ENCODE peak calls at places on chromosomes 13 and 19, in five cellular contexts. S is prostate gland, I is left lung, R is neural progenitor cell, N is Peyer's patch. L is an unnamed sample.

GRCh38 chr13:45102136-45102802 is 18.0 kb upstream of the GTF2F2 start:
- DNase-seq in I (no peak), S (no peak), R (peak; percentile 63), N (no peak), L (no peak)

GRCh38 chr13:114044486-114044885 is 70.6 kb upstream of the C13orf46 start:
- DNase-seq in S (no peak), I (no peak), R (no peak), N (no peak), L (no peak)

GRCh38 chr19:42596391-42597071 is 1.8 kb upstream of the CEACAM8 start:
- DNase-seq in N (peak; percentile 73), I (no peak), R (peak; percentile 54), S (peak; percentile 7), L (no peak)

GRCh38 chr13:101978546-101979315 is 423.1 kb downstream of the FGF14 start:
- DNase-seq in R (no peak), S (no peak), N (no peak), I (no peak), L (no peak)

GRCh38 chr13:32323912-32324311 is 8.6 kb downstream of the BRCA2 start:
- DNase-seq in S (no peak), R (no peak), I (no peak), N (no peak), L (no peak)

GRCh38 chr13:67438465-67438864 is 208.3 kb upstream of the PCDH9 start:
- DNase-seq in I (no peak), R (peak; percentile 49), S (no peak), N (no peak), L (no peak)

GRCh38 chr19:31340059-31341025 is 8.9 kb downstream of the TSHZ3 start:
- DNase-seq in S (peak; percentile 35), R (no peak), I (no peak), N (peak; percentile 43), L (no peak)

GRCh38 chr13:49561064-49561410 is 24.3 kb downstream of the RCBTB1 start:
- DNase-seq in I (no peak), N (no peak), S (no peak), R (no peak), L (no peak)

GRCh38 chr13:113999618-113999910 is 25.7 kb upstream of the C13orf46 start:
- DNase-seq in R (no peak), S (no peak), I (no peak), N (no peak), L (no peak)

GRCh38 chr13:63737418-63737817 is 2321.8 kb upstream of the PCDH20 start:
- DNase-seq in R (no peak), S (no peak), N (no peak), I (no peak), L (peak; percentile 37)

GRCh38 chr19:50968709-50969412 is 530 bp downstream of the KLK6 start:
- DNase-seq in S (no peak), N (no peak), I (no peak), R (no peak), L (no peak)

GRCh38 chr13:51311957-51312520 is 27.5 kb upstream of the SERPINE3 start:
- DNase-seq in I (no peak), S (no peak), R (peak; percentile 88), N (no peak), L (no peak)

GRCh38 chr13:68982961-68983619 is 1124.5 kb upstream of the ATXN8OS start:
- DNase-seq in I (no peak), S (no peak), R (no peak), N (no peak), L (no peak)

GRCh38 chr13:33789067-33789606 is 28.8 kb upstream of the RFC3 start:
- DNase-seq in S (no peak), R (no peak), N (no peak), I (no peak), L (no peak)

GRCh38 chr13:51697181-51697580 is 106.8 kb downstream of the DHRS12 start:
- DNase-seq in I (no peak), N (no peak), R (no peak), S (no peak), L (no peak)

GRCh38 chr13:23418776-23419683 is 14.5 kb downstream of the SACS start:
- DNase-seq in S (no peak), N (no peak), I (no peak), R (no peak), L (no peak)

GRCh38 chr13:105655046-105655445 is 880.4 kb downstream of the EFNB2 start:
- DNase-seq in R (no peak), S (no peak), I (no peak), N (no peak), L (no peak)

GRCh38 chr13:95874286-95874685 is 178.9 kb downstream of the UGGT2 start:
- DNase-seq in S (no peak), R (no peak), N (no peak), I (no peak), L (no peak)

GRCh38 chr13:31213681-31214289 is 14.0 kb downstream of the B3GLCT start:
- DNase-seq in R (no peak), S (no peak), N (no peak), I (no peak), L (no peak)

GRCh38 chr19:50387176-50387867 is 3.2 kb downstream of the POLD1 start:
- DNase-seq in I (peak; percentile 76), S (no peak), N (no peak), R (no peak), L (no peak)

GRCh38 chr13:51397262-51397933 is 55.4 kb downstream of the INTS6 start:
- DNase-seq in S (peak; percentile 78), R (peak; percentile 21), N (no peak), I (no peak), L (peak; percentile 16)

GRCh38 chr19:17686592-17687042 is 1.5 kb downstream of the UNC13A start:
- DNase-seq in I (no peak), S (no peak), N (no peak), R (peak; percentile 66), L (no peak)

DNA sequence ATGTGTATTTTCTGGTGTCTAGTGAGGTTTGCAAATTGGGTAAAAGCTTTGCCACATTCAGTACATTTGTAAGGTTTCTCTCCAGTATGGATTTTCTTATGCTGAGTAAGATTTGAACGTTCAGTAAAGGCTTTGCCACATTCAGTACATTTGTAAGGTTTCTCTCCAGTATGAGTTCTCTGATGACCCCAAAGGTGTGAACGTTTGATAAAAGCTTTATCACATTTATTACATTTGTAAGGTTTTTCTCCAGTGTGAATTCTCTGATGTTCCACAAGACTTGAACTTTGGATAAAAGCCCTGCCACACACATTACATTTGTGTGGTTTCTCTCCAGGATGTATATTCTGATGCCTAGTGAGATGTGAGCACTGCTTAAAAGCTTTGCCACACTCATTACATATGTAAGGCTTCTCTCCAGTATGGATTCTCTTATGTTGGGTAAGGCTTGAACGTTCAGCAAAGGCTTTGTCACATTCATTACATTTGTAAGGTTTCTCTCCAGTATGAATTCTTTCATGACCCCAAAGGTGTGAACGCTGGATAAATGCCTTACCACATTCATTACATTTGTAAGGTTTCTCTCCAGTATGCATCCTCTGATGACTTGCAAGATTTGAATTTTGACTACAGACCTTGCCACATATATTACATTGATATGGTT is 17.4 kb downstream of the ZNF677 start:
- DNase-seq in R (no peak), N (no peak), I (no peak), S (no peak), L (no peak)
- H3K4me3 ChIP-seq in R (no peak overlapping the region), N (no peak overlapping the region), I (no peak overlapping the region), S (no peak overlapping the region), L (no peak overlapping the region)

GRCh38 chr13:99063952-99064351 is 86.1 kb upstream of the DOCK9 start:
- DNase-seq in I (no peak), S (no peak), N (no peak), R (no peak), L (no peak)
- H3K4me1 ChIP-seq in I (peaks cover 4% of the 10 kb centered on the region), S (no peaks in the 10 kb centered on the region), N (no peaks in the 10 kb centered on the region), R (no peaks in the 10 kb centered on the region), L (no peaks in the 10 kb centered on the region)

GRCh38 chr13:77479326-77479725 is 56.2 kb upstream of the SCEL start:
- DNase-seq in I (no peak), R (no peak), S (no peak), N (no peak), L (no peak)

GRCh38 chr13:77478645-77478997 is 56.9 kb upstream of the SCEL start:
- DNase-seq in R (no peak), S (no peak), I (no peak), N (no peak), L (no peak)

GRCh38 chr13:77476456-77476855 is 59.0 kb upstream of the SCEL start:
- DNase-seq in N (no peak), S (no peak), R (no peak), I (no peak), L (no peak)

GRCh38 chr13:77475345-77476084 is 60.0 kb upstream of the SCEL start:
- DNase-seq in S (no peak), R (no peak), I (no peak), N (no peak), L (no peak)

GRCh38 chr13:77477299-77477848 is 58.1 kb upstream of the SCEL start:
- DNase-seq in N (no peak), S (no peak), R (no peak), I (no peak), L (no peak)
- H3K4me3 ChIP-seq in N (no peak overlapping the region), S (no peak overlapping the region), R (peak overlapping the region; percentile 51), I (no peak overlapping the region), L (no peak overlapping the region)

GRCh38 chr13:110407021-110407420 is 99.9 kb downstream of the COL4A2 start:
- DNase-seq in I (no peak), N (no peak), R (no peak), S (no peak), L (no peak)
- H3K4me1 ChIP-seq in I (peaks cover 4% of the 10 kb centered on the region), N (no peaks in the 10 kb centered on the region), R (no peaks in the 10 kb centered on the region), S (no peaks in the 10 kb centered on the region), L (no peaks in the 10 kb centered on the region)

GRCh38 chr19:35901055-35901644 is 810 bp upstream of the NFKBID start:
- DNase-seq in S (no peak), I (no peak), N (no peak), R (no peak), L (peak; percentile 39)
- H3K4me3 ChIP-seq in S (no peak overlapping the region), I (no peak overlapping the region), N (no peak overlapping the region), R (peak overlapping the region; percentile 99), L (no peak overlapping the region)

GRCh38 chr19:3556978-3557460 is 367 bp downstream of the MFSD12 start:
- DNase-seq in N (peak; percentile 75), R (peak; percentile 67), I (no peak), S (peak; percentile 23), L (peak; percentile 63)
- H3K4me1 ChIP-seq in N (peaks cover 30% of the 10 kb centered on the region), R (no peaks in the 10 kb centered on the region), I (peaks cover 11% of the 10 kb centered on the region), S (no peaks in the 10 kb centered on the region), L (peaks cover 17% of the 10 kb centered on the region)

DNA sequence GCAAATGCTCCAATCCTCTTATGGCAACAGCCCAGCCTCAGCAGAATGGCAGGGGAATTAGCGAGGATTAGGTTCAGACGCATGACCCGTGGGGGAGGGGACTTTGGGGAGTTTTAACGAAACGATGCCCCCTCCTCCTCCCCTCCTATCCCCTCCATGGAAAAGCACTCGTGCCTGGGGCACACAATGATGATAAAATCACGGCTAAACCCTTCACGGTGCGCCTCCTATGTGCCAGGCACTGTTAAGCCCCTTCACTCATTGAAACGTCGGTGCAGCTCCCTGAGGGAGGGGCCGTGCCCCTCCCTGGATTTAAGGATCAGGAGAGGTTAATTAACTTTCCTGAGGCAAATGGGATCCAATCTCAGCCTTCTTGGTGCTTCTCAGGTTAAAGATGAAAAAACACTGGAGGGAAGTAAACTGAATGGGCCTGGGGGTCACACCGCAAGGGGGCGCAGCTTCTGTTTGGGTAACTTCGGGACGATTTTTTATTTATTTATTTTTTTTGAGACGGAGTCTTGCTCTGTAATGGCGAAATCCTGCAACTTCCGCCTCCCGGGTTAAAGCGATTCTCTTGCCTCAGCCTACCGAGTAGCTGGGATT is 10.1 kb upstream of the TPRX2 start:
- DNase-seq in N (no peak), I (no peak), R (peak; percentile 96), S (no peak), L (no peak)
- H3K4me3 ChIP-seq in N (no peak overlapping the region), I (no peak overlapping the region), R (peak overlapping the region; percentile 34), S (no peak overlapping the region), L (no peak overlapping the region)

GRCh38 chr13:40624338-40624737 is 42.1 kb downstream of the FOXO1 start:
- DNase-seq in N (no peak), R (no peak), S (no peak), I (no peak), L (no peak)
- H3K4me1 ChIP-seq in N (no peaks in the 10 kb centered on the region), R (peaks cover 15% of the 10 kb centered on the region), S (no peaks in the 10 kb centered on the region), I (peaks cover 1% of the 10 kb centered on the region), L (peaks cover 18% of the 10 kb centered on the region)

L was measured in mucosa of descending colon.